ENCODE peak calls at places on chromosomes 16 and 17, in nine cellular contexts. I is foreskin fibroblast; K is fibroblast of lung; P is psoas muscle; X is IMR-90; J is CD8-positive, alpha-beta T cell; N is endodermal cell; F is choroid plexus epithelial cell; H is GM13976. C is an unnamed sample.

GRCh38 chr17:3557768-3558583 is at the start of gene TRPV3:
- DNase-seq in I (no peak), K (peak; percentile 25), P (peak; percentile 86), X (no peak), J (peak; percentile 37), N (peak; percentile 47), F (no peak), H (peak; percentile 84), C (peak; percentile 82)

GRCh38 chr16:3654249-3654991 is at the start of gene DNASE1:
- DNase-seq in I (peak; percentile 18), K (peak; percentile 44), P (peak; percentile 74), X (peak; percentile 36), J (peak; percentile 56), N (peak; percentile 92), F (peak; percentile 74), H (peak; percentile 88), C (peak; percentile 84)

GRCh38 chr17:77831497-77832179 is 126.9 kb upstream of the TNRC6C start:
- DNase-seq in I (peak; percentile 27), K (peak; percentile 87), P (peak; percentile 42), X (peak; percentile 77), J (no peak), N (no peak), F (peak; percentile 53), H (no peak), C (no peak)

GRCh38 chr17:57672205-57672632 is 72.9 kb downstream of the CCDC182 start:
- DNase-seq in I (peak; percentile 45), K (peak; percentile 63), P (no peak), X (peak; percentile 51), J (peak; percentile 37), N (no peak), F (peak; percentile 60), H (no peak), C (no peak)

GRCh38 chr16:3964686-3965290 is 84.3 kb upstream of the CREBBP start:
- DNase-seq in I (no peak), K (no peak), P (no peak), X (no peak), J (no peak), N (no peak), F (no peak), H (no peak), C (no peak)

GRCh38 chr16:86772231-86772510 is 193.8 kb downstream of the FOXL1 start:
- DNase-seq in I (peak; percentile 50), K (peak; percentile 83), P (no peak), X (peak; percentile 42), J (no peak), N (peak; percentile 22), F (no peak), H (no peak), C (no peak)

GRCh38 chr17:39194985-39195524 is 2.4 kb downstream of the CACNB1 start:
- DNase-seq in I (no peak), K (no peak), P (no peak), X (no peak), J (no peak), N (peak; percentile 89), F (no peak), H (no peak), C (no peak)

GRCh38 chr16:28182183-28182582 is 29.6 kb downstream of the XPO6 start:
- DNase-seq in I (peak; percentile 76), K (peak; percentile 53), P (no peak), X (peak; percentile 66), J (no peak), N (no peak), F (peak; percentile 16), H (no peak), C (no peak)

GRCh38 chr17:78995761-78996451 is 13.7 kb downstream of the CANT1 start:
- DNase-seq in I (no peak), K (no peak), P (peak; percentile 80), X (no peak), J (no peak), N (peak; percentile 24), F (no peak), H (peak; percentile 30), C (peak; percentile 38)

GRCh38 chr16:71364306-71364705 is 5.8 kb downstream of the CALB2 start:
- DNase-seq in I (no peak), K (no peak), P (no peak), X (no peak), J (no peak), N (peak; percentile 34), F (no peak), H (no peak), C (no peak)

GRCh38 chr16:69851491-69852240 is 89.5 kb downstream of the WWP2 start:
- DNase-seq in I (no peak), K (peak; percentile 73), P (no peak), X (peak; percentile 61), J (no peak), N (no peak), F (no peak), H (no peak), C (no peak)

GRCh38 chr17:15257316-15257925 is 7.7 kb downstream of the PMP22 start:
- DNase-seq in I (peak; percentile 78), K (peak; percentile 73), P (peak; percentile 91), X (peak; percentile 72), J (peak; percentile 45), N (peak; percentile 95), F (peak; percentile 70), H (peak; percentile 76), C (peak; percentile 76)

GRCh38 chr17:55341432-55341831 is 76.7 kb downstream of the HLF start:
- DNase-seq in I (no peak), K (peak; percentile 92), P (no peak), X (peak; percentile 27), J (no peak), N (no peak), F (peak; percentile 24), H (no peak), C (peak; percentile 23)

GRCh38 chr17:40696651-40697072 is 6.9 kb downstream of the KRT24 start:
- DNase-seq in I (no peak), K (no peak), P (no peak), X (no peak), J (no peak), N (no peak), F (no peak), H (no peak), C (no peak)

GRCh38 chr16:66294507-66294906 is 72.0 kb upstream of the CDH5 start:
- DNase-seq in I (no peak), K (no peak), P (no peak), X (no peak), J (no peak), N (no peak), F (no peak), H (no peak), C (no peak)

GRCh38 chr17:17944743-17945142 is 27.5 kb downstream of the TOM1L2 start:
- DNase-seq in I (no peak), K (no peak), P (no peak), X (no peak), J (no peak), N (no peak), F (no peak), H (no peak), C (no peak)

GRCh38 chr17:75182569-75183436 is at the start of gene SUMO2:
- DNase-seq in I (peak; percentile 96), K (peak; percentile 92), P (peak; percentile 98), X (peak; percentile 94), J (peak; percentile 93), N (peak; percentile 99), F (peak; percentile 98), H (peak; percentile 99), C (peak; percentile 99)
- TF ChIP-seq CTCF in I (peak; percentile 31), K (no peak), P (peak; percentile 38), X (peak; percentile 33), J (no peak), N (no peak), F (peak; percentile 12), H (no peak), C (no peak)

GRCh38 chr16:2512920-2513404 is 790 bp upstream of the ATP6V0C start:
- DNase-seq in I (no peak), K (no peak), P (no peak), X (no peak), J (peak; percentile 44), N (peak; percentile 80), F (no peak), H (peak; percentile 58), C (peak; percentile 70)
- TF ChIP-seq CTCF in I (no peak), K (no peak), P (no peak), X (no peak), J (peak; percentile 22), N (peak; percentile 64), F (no peak), H (peak; percentile 6), C (peak; percentile 30)

GRCh38 chr16:76278086-76278485 is 885 bp downstream of the CNTNAP4 start:
- DNase-seq in I (no peak), K (no peak), P (no peak), X (no peak), J (no peak), N (no peak), F (no peak), H (no peak), C (no peak)

GRCh38 chr16:76280421-76280820 is 3.2 kb downstream of the CNTNAP4 start:
- DNase-seq in I (no peak), K (no peak), P (no peak), X (no peak), J (no peak), N (no peak), F (no peak), H (no peak), C (no peak)

GRCh38 chr16:76277099-76278030 is at the start of gene CNTNAP4:
- DNase-seq in I (no peak), K (no peak), P (peak; percentile 52), X (no peak), J (no peak), N (peak; percentile 79), F (no peak), H (no peak), C (no peak)

DNA sequence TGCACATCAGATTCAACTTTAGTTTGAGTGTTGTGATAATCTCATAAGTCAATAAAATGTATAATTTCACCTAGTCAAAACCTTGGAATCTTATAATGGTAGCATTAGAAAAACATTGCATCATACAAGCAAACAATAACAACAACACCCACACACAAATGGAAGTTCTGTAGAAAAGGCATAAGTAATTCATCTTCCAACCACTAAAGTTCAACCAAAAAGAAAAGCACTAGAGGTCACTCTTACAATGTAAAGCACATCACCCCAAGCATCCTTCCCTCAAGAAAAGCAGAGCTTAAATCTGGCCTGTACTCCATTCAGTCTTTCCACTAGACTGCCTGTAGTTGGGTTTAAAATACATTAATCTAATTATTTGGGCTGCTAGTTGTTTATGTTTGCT is 1.8 kb downstream of the CNTNAP4 start:
- DNase-seq in I (no peak), K (no peak), P (no peak), X (no peak), J (no peak), N (no peak), F (peak; percentile 3), H (no peak), C (peak; percentile 18)
- TF ChIP-seq CTCF in I (no peak), K (no peak), P (no peak), X (no peak), J (no peak), N (peak; percentile 77), F (no peak), H (no peak), C (no peak)

DNA sequence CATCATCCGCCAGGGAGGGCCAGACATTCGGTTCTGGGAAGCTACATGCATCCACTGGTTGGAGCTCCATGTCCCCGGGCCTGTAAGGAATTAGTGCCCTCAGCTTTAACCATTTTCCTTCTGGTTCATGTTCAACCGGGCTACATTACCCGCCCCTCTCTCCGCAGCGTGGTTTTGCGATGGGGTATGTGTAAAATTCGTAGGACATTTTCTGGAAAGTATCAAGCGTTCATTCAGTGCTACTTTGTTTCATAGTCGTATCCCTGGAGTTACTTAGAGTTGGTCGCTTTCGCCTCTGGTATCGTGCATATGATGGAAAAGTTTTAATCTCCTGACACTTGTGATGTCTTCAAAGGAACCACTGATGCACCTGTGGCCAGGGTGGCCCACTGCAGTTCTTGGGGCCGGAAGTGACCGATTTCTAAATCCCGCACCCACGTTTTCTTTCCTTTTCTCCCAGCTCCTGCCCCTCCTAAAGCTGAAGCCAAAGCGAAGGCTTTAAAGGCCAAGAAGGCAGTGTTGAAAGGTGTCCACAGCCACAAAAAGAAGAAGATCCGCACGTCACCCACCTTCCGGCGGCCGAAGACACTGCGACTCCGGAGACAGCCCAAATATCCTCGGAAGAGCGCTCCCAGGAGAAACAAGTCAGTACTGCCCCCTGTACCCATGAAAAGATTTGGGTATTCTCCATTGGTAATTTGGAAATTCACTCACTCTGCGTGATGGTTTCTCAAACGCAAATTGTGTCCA is 637 bp downstream of the RPL23A start:
- DNase-seq in I (no peak), K (no peak), P (no peak), X (no peak), J (no peak), N (no peak), F (no peak), H (no peak), C (no peak)
- TF ChIP-seq CTCF in I (no peak), K (no peak), P (no peak), X (peak; percentile 15), J (no peak), N (peak; percentile 59), F (peak; percentile 12), H (no peak), C (peak; percentile 3)

C was measured in GM13977.